ENCODE peak calls at places on chromosomes 11 and 22, in eight cellular contexts. L is stomach, Z is heart left ventricle, C is adrenal gland, O is HCT116, D is ovary, G is sigmoid colon, T is esophagus squamous epithelium. B is an unnamed sample.

GRCh38 chr11:126969865-126970479 is 30.6 kb downstream of the KIRREL3 start:
- DNase-seq in Z (no peak), T (no peak), O (no peak), L (no peak), G (no peak), D (no peak), C (no peak), B (no peak)

GRCh38 chr11:69293819-69294505 is at the start of gene MYEOV:
- DNase-seq in C (no peak), G (no peak), O (peak; percentile 88), T (no peak), L (peak; percentile 67), D (no peak), Z (no peak), B (no peak)

GRCh38 chr11:2208691-2209369 is 37.2 kb upstream of the TH start:
- DNase-seq in O (no peak), L (peak; percentile 85), T (no peak), G (peak; percentile 62), D (peak; percentile 18), C (peak; percentile 14), Z (peak; percentile 71), B (peak; percentile 71)

GRCh38 chr11:37812281-37812880 is 1214.3 kb upstream of the RAG2 start:
- DNase-seq in L (no peak), G (peak; percentile 57), D (no peak), Z (no peak), T (no peak), O (no peak), C (no peak), B (no peak)

GRCh38 chr22:31926969-31927368 is 17.4 kb upstream of the YWHAH start:
- DNase-seq in C (peak; percentile 34), Z (no peak), O (no peak), T (no peak), D (no peak), L (no peak), G (no peak), B (no peak)

GRCh38 chr11:64388911-64389310 is 29.9 kb downstream of the RPS6KA4 start:
- DNase-seq in C (no peak), D (no peak), T (no peak), G (no peak), L (no peak), O (no peak), Z (no peak), B (no peak)

GRCh38 chr11:124769804-124770774 is 8.0 kb upstream of the ESAM start:
- DNase-seq in G (no peak), O (peak; percentile 35), C (no peak), L (no peak), T (no peak), Z (no peak), D (no peak), B (no peak)

GRCh38 chr22:40407021-40407761 is 36.8 kb downstream of the SGSM3 start:
- DNase-seq in L (no peak), T (no peak), O (no peak), G (no peak), C (no peak), D (no peak), Z (no peak), B (no peak)

DNA sequence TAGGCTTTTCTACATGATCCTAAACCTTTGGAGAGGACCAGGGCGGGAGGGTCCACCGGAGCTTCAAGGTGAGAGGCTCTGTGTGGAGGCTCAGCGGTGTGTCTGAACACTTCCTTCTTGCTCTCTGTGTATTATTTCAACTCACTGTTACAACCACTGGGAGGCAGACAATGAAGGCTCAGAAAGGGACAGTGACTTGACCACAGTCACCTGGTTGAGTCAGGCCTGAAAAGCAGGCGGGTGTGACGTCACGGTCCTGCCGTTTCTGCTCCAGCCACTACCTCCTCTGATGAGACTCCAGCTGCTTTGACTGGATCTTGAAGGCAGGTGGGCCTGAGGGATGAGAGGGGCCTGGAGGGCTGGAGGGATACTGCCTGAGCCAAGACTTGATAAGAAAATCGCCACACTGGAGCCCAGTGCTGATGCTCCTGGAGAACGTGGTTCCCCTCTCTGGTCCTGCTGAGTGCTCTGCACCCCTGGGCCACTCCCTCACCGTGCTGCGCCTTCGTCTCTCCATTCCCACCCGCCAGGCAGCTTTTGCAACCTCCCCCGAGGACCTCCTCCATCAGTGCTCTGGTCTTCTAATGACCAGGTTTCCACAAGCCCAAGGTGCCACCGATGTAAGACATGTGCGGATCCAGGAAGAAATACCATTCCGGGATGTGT is 27.9 kb downstream of the KCNC1 start:
- DNase-seq in Z (peak; percentile 40), G (no peak), D (no peak), T (no peak), O (peak; percentile 28), C (no peak), L (no peak), B (no peak)
- H3K9me3 ChIP-seq in Z (no peaks in the 10 kb centered on the region), G (no peaks in the 10 kb centered on the region), D (no peaks in the 10 kb centered on the region), T (no peaks in the 10 kb centered on the region), O (no peaks in the 10 kb centered on the region), C (no peaks in the 10 kb centered on the region), L (no peaks in the 10 kb centered on the region), B (no peaks in the 10 kb centered on the region)

GRCh38 chr11:16799890-16800289 is 61.4 kb downstream of the C11orf58 start:
- DNase-seq in L (no peak), T (no peak), C (no peak), O (no peak), G (no peak), D (no peak), Z (no peak), B (no peak)
- TF ChIP-seq POLR2A in L (no peak), T (no peak), C (no peak), O (no peak), G (no peak), D (no peak), Z (no peak), B (no peak)

DNA sequence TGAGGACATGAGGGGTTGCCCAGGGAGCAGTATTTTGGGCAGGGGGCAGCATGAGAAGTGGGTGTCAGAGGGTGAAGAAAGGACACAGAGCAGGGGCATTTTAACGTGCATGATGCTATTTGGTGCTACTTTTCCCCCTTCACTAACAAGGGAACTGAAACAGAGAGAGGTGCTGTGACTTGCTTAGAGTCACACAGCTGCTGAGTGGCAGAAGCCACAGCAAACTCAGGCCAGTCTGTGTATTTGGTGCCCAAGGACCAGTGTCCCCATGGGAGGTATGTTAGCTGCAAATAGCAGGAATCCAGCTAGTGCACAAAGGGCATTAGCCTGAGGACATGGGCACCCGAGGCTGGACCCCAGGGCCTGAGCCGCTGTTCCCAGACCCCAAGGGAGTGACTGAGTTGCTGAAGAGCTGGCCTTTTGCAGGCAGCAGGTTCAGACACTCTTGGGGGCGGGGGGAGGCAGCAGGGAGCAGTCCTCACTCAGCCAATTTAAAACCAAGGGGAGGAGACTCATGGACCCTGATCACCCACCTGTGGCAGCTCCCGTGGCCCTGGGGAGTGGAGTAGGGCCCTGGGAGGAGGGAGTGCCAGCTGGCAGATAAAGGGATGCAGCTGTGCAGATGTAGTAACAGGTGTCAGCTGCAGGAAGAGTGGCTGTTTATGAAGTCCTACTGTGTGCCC is 14.6 kb downstream of the PARVG start:
- DNase-seq in G (peak; percentile 52), T (no peak), O (no peak), D (no peak), C (peak; percentile 8), Z (no peak), L (no peak), B (no peak)
- H3K4me1 ChIP-seq in G (no peaks in the 10 kb centered on the region), T (peaks cover 25% of the 10 kb centered on the region), O (peaks cover 16% of the 10 kb centered on the region), D (no peaks in the 10 kb centered on the region), C (no peaks in the 10 kb centered on the region), Z (no peaks in the 10 kb centered on the region), L (no peaks in the 10 kb centered on the region), B (no peaks in the 10 kb centered on the region)

GRCh38 chr22:30016596-30016995 is 63.7 kb upstream of the HORMAD2 start:
- DNase-seq in G (no peak), C (no peak), L (no peak), O (no peak), T (no peak), D (no peak), Z (no peak), B (no peak)
- H3K9me3 ChIP-seq in G (no peaks in the 10 kb centered on the region), C (no peaks in the 10 kb centered on the region), L (no peaks in the 10 kb centered on the region), O (no peaks in the 10 kb centered on the region), T (no peaks in the 10 kb centered on the region), D (no peaks in the 10 kb centered on the region), Z (no peaks in the 10 kb centered on the region), B (no peaks in the 10 kb centered on the region)

B was measured in testis.